ENCODE peak calls at places on chromosome 15, in six cellular contexts. B is Peyer's patch, Q is PC-9, A is OCI-LY7, P is right atrium auricular region, E is Panc1. D is an unnamed sample.

GRCh38 chr15:71088155-71088554 is 27.1 kb upstream of the THSD4 start:
- DNase-seq in E (no peak), B (no peak), A (no peak), Q (no peak), P (no peak), D (no peak)

GRCh38 chr15:80485370-80486164 is 81.4 kb downstream of the ARNT2 start:
- DNase-seq in P (no peak), B (no peak), A (no peak), E (no peak), Q (no peak), D (peak)

GRCh38 chr15:69537888-69538287 is 85.3 kb downstream of the RPLP1 start:
- DNase-seq in P (no peak), Q (no peak), B (no peak), A (no peak), E (no peak), D (no peak)

GRCh38 chr15:32682569-32682968 is 35.2 kb upstream of the GREM1 start:
- DNase-seq in Q (no peak), P (no peak), E (no peak), B (no peak), A (no peak), D (peak)

GRCh38 chr15:75928680-75929608 is 25.3 kb downstream of the FBXO22 start:
- DNase-seq in P (no peak), B (no peak), Q (no peak), A (peak), E (no peak), D (no peak)

GRCh38 chr15:70419046-70419445 is 321.3 kb upstream of the TLE3 start:
- DNase-seq in P (no peak), E (no peak), B (no peak), Q (no peak), A (no peak), D (no peak)

GRCh38 chr15:94451461-94451860 is 220.1 kb downstream of the MCTP2 start:
- DNase-seq in B (no peak), Q (no peak), E (no peak), A (no peak), P (no peak), D (peak)

GRCh38 chr15:93479679-93480078 is 390.7 kb upstream of the RGMA start:
- DNase-seq in A (no peak), Q (no peak), E (no peak), P (peak), B (no peak), D (no peak)

GRCh38 chr15:87755226-87755625 is 501.3 kb downstream of the NTRK3 start:
- DNase-seq in E (no peak), B (no peak), A (no peak), Q (peak), P (no peak), D (no peak)

GRCh38 chr15:50046159-50046558 is 72.9 kb downstream of the ATP8B4 start:
- DNase-seq in P (no peak), B (no peak), E (no peak), Q (no peak), A (no peak), D (no peak)

GRCh38 chr15:80906159-80906775 is 83.4 kb downstream of the MESD start:
- DNase-seq in P (no peak), B (no peak), Q (peak), A (no peak), E (no peak), D (peak)

GRCh38 chr15:48674876-48675275 is 29.4 kb upstream of the FBN1 start:
- DNase-seq in B (no peak), Q (no peak), E (no peak), A (no peak), P (no peak), D (no peak)

GRCh38 chr15:29696950-29697738 is 125.1 kb downstream of the TJP1 start:
- DNase-seq in B (no peak), E (no peak), P (no peak), Q (no peak), A (no peak), D (no peak)

GRCh38 chr15:99019558-99020540 is 12.3 kb upstream of the PGPEP1L start:
- DNase-seq in A (no peak), P (no peak), E (no peak), Q (no peak), B (no peak), D (peak)

GRCh38 chr15:43465105-43465504 is 27.9 kb downstream of the TP53BP1 start:
- DNase-seq in E (no peak), A (no peak), Q (no peak), B (no peak), P (no peak), D (peak)

GRCh38 chr15:68227806-68228142 is 1.8 kb downstream of the CLN6 start:
- DNase-seq in P (peak), E (no peak), Q (no peak), B (no peak), A (no peak), D (no peak)

GRCh38 chr15:67511606-67512005 is 9.3 kb upstream of the C15orf61 start:
- DNase-seq in Q (no peak), A (peak), E (no peak), P (no peak), B (no peak), D (no peak)

GRCh38 chr15:44802336-44802735 is 66.0 kb downstream of the TRIM69 start:
- DNase-seq in Q (no peak), P (no peak), B (no peak), A (peak), E (no peak), D (no peak)

GRCh38 chr15:36622247-36622795 is 42.9 kb downstream of the CDIN1 start:
- DNase-seq in P (no peak), A (no peak), B (no peak), E (no peak), Q (no peak), D (no peak)

GRCh38 chr15:45110256-45110820 is 3.6 kb downstream of the DUOX2 start:
- DNase-seq in A (no peak), B (no peak), P (no peak), Q (no peak), E (no peak), D (no peak)

GRCh38 chr15:70752142-70752754 is 11.1 kb downstream of the UACA start:
- DNase-seq in E (no peak), Q (no peak), P (peak), B (peak), A (no peak), D (no peak)

GRCh38 chr15:30041868-30042267 is 40.9 kb upstream of the GOLGA8J start:
- DNase-seq in A (no peak), P (no peak), Q (no peak), E (no peak), B (no peak), D (no peak)

GRCh38 chr15:52778457-52778856 is 11.7 kb downstream of the ONECUT1 start:
- DNase-seq in A (no peak), P (no peak), E (no peak), B (no peak), Q (no peak), D (no peak)

GRCh38 chr15:46471096-46471495 is 836.3 kb downstream of the SQOR start:
- DNase-seq in Q (no peak), P (no peak), B (no peak), E (no peak), A (no peak), D (no peak)

GRCh38 chr15:55279746-55280351 is 9.8 kb downstream of the RAB27A start:
- DNase-seq in A (no peak), P (no peak), B (peak), Q (peak), E (no peak), D (no peak)

GRCh38 chr15:75713338-75713895 is 769 bp upstream of the CSPG4 start:
- DNase-seq in B (no peak), E (no peak), A (no peak), Q (no peak), P (no peak), D (no peak)

GRCh38 chr15:85550283-85550682 is 169.9 kb downstream of the AKAP13 start:
- DNase-seq in B (no peak), Q (no peak), A (no peak), P (no peak), E (no peak), D (no peak)

GRCh38 chr15:36251450-36251849 is 328.0 kb upstream of the CDIN1 start:
- DNase-seq in A (no peak), P (no peak), E (no peak), B (no peak), Q (no peak), D (no peak)

GRCh38 chr15:85976986-85977385 is 102.7 kb upstream of the AGBL1 start:
- DNase-seq in E (no peak), P (no peak), B (no peak), A (no peak), Q (no peak), D (peak)

GRCh38 chr15:26620528-26620927 is 152.3 kb downstream of the GABRB3 start:
- DNase-seq in E (no peak), A (no peak), Q (no peak), B (no peak), P (no peak), D (no peak)

GRCh38 chr15:29270169-29270955 is 740 bp upstream of the NSMCE3 start:
- DNase-seq in E (no peak), B (no peak), A (peak), Q (no peak), P (no peak), D (peak)

GRCh38 chr15:49421991-49422390 is 1.1 kb upstream of the FGF7 start:
- DNase-seq in Q (peak), A (peak), P (peak), B (no peak), E (no peak), D (peak)

GRCh38 chr15:82571722-82572222 is 31.5 kb upstream of the RPS17 start:
- DNase-seq in Q (no peak), E (no peak), B (no peak), A (no peak), P (peak), D (no peak)

GRCh38 chr15:28112101-28112760 is 13.1 kb upstream of the OCA2 start:
- DNase-seq in E (no peak), Q (no peak), B (no peak), A (no peak), P (no peak), D (no peak)
- H3K27ac ChIP-seq in E (no peak), Q (no peak), B (no peak), A (no peak), P (no peak), D (no peak)

GRCh38 chr15:100112061-100112420 is 229.7 kb downstream of the ADAMTS17 start:
- DNase-seq in Q (no peak), A (no peak), E (no peak), P (no peak), B (no peak), D (no peak)

GRCh38 chr15:100109486-100110035 is 232.2 kb downstream of the ADAMTS17 start:
- DNase-seq in A (no peak), B (no peak), Q (no peak), E (no peak), P (peak), D (no peak)

GRCh38 chr15:100113351-100114075 is 228.3 kb downstream of the ADAMTS17 start:
- DNase-seq in B (no peak), Q (no peak), P (peak), E (no peak), A (no peak), D (no peak)

GRCh38 chr15:100112636-100113305 is 229.0 kb downstream of the ADAMTS17 start:
- DNase-seq in Q (no peak), B (no peak), A (no peak), E (no peak), P (no peak), D (no peak)

DNA sequence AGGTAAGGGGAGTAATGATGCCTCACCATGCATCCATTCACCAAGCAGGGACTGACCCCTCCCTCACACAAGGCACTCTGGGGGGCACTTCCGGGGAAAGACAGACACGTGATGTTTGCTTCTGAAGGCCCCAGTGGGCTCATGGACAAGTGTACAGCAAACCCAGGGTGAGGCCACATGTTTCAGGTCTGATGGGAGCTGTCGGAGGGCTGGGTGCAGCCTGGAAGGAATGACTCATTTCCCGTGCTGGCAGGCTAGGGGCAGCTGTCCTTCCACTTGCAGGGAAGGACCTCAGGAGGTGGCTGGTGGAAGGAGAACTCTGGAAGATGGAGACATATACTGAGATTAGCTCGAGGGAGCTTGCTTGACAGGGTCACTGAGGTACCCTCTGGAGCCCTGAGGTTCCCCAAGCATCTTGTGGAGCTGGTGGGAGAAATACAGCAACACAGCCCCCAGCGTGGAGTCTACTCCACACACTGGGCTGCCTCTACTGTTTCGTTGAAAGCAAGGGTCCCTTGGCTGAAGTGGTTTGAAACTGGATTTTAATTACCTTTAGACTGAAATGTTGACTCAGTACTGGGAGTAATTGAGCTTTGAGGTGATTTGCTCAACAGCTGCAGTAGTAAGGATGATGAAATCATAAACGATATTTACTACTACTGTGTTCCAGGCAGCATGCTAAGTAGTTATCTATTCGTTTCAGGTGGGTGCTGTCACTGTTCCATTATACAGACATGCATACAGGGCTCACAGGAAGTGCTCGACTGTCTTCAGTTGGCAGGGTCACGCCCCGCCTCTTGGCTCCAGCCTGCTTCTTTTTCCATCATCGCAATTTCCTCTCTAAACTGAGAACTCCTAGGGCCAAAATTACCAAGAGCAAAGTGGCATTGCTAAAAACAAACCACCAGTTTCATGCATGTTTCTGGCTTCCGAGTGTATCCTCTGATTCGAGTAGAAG is 230.4 kb downstream of the ADAMTS17 start:
- DNase-seq in B (no peak), Q (peak), P (peak), A (peak), E (no peak), D (peak)
- H3K27ac ChIP-seq in B (peak), Q (peak), P (peak), A (no peak), E (no peak), D (peak)

GRCh38 chr15:40347559-40348470 is 3.0 kb upstream of the PHGR1 start:
- DNase-seq in A (no peak), P (no peak), B (no peak), Q (peak), E (no peak), D (no peak)

GRCh38 chr15:40348471-40348864 is 2.4 kb upstream of the PHGR1 start:
- DNase-seq in E (no peak), A (no peak), B (no peak), P (no peak), Q (no peak), D (no peak)

GRCh38 chr15:40345225-40345866 is 4.6 kb upstream of the CCDC9B start:
- DNase-seq in A (no peak), E (no peak), B (no peak), Q (no peak), P (no peak), D (no peak)

GRCh38 chr15:40345867-40346578 is 4.8 kb upstream of the PHGR1 start:
- DNase-seq in P (no peak), A (no peak), Q (no peak), E (no peak), B (no peak), D (no peak)

DNA sequence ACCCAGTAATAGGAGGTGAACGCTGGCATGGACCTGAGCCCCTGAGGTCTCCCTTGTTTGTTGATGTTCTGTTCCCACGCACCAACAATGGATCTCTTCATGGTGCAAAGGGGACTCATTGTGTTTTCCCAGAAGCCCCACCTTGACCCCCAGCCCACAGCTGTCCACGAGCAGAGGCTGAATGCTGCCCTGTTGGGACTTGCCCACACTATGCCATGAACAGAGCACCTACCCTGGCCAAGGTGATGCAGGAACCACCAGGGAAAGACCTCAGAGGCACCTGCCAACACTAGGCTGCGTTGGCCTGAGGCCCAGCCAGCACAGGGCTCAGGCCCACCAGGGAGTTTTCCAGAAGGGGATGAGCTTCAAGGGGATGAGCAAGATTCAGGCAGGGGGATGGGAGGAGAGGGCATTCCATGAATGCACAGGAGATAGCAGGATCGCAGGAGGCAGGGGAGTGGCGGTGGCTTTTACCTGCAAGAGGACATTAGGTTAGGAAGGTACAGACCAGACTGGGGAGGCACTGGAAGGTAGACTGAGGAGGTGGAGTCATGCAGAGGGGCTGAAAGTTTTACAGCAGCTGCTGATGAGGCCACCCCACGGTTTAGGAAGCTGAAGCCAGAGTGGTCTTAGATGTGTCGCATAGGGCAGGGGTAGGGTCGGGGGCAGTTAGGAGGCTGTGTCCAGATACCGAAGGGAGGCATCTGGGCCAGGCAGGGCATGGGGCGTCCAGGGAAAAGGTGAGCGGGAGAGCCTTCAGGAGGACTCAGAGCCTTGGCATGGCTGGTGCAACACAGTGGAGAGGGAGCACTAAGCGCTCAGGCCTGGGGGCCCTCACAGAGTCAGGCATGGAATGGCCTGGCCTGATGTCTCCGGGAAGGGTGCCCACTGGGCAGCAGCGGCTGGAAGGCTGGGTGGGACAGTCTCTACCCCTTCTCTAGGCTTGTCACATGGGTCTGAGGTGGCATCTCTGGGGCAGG is 4.0 kb upstream of the PHGR1 start:
- DNase-seq in P (no peak), A (no peak), Q (no peak), E (no peak), B (no peak), D (no peak)
- H3K27ac ChIP-seq in P (no peak), A (no peak), Q (peak), E (no peak), B (peak), D (no peak)

GRCh38 chr15:51315726-51316125 is 22.7 kb downstream of the CYP19A1 start:
- DNase-seq in Q (no peak), E (no peak), B (no peak), A (no peak), P (no peak), D (no peak)

GRCh38 chr15:51320843-51321242 is 17.6 kb downstream of the CYP19A1 start:
- DNase-seq in E (no peak), A (no peak), P (no peak), B (no peak), Q (no peak), D (no peak)

GRCh38 chr15:51321316-51321715 is 17.1 kb downstream of the CYP19A1 start:
- DNase-seq in B (no peak), A (no peak), Q (no peak), E (no peak), P (no peak), D (no peak)

GRCh38 chr15:51319539-51319938 is 18.9 kb downstream of the CYP19A1 start:
- DNase-seq in E (no peak), B (no peak), Q (no peak), A (no peak), P (no peak), D (no peak)

DNA sequence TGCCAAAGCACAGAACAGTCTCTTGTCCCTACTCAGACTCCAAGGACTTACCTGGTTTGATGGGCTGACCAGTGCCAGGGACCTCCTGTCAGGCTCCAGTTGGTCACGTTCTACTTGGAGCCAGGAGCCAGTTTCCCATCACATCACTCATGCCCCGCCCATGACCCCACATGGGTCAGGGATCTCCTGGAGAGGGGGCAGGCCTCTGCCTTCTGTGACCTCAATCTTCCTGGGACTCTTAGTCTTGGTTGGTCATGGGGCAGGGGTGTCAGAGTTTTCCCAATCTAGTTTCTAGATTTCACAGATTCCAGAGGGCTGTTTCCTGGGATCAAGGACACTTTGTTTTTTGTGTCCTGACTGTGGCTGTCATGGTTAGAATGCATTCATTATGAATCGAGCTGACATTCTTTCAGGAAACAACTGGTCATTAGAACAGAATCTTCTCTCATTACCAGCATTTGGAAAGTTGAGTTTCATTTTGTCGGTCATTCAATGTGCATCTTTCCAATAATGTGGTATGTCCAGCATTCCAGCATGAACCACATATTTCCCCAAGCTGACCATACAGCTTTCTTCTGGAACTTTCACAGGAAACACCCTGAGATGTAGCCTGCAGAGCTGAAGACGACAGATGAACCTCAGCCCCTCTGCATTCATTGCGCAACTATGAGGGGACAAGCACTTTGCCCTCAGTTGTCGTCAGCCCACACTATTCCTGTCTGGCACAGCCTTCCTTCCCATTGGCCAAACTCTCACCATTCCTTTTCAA is 19.8 kb downstream of the CYP19A1 start:
- DNase-seq in P (no peak), E (no peak), B (no peak), A (no peak), Q (no peak), D (no peak)
- H3K27ac ChIP-seq in P (no peak), E (no peak), B (no peak), A (no peak), Q (no peak), D (no peak)

DNA sequence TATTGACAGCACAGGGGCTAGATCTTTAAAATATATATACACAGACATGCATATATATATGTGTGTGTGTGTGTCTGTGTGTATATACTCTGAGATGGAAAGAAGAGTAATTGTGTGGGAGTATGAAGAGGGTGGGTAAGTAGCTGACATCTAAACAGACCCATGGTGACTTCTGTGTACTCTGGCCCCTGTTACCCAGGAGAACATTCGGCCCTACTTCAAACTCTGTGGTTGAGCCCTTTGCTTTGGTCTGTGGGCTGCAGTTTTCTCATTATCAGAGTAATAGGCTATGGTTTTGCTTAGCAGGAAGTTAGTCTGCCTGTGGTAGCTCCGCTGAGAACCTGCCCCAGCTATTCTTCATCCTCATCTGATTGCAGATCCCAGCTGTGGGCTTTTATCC is 141.4 kb downstream of the RBPMS2 start:
- DNase-seq in A (no peak), B (peak), E (no peak), Q (no peak), P (no peak), D (no peak)
- H3K27ac ChIP-seq in A (no peak), B (peak), E (no peak), Q (no peak), P (no peak), D (no peak)

D was measured in foreskin keratinocyte.